ENCODE peak calls at places on chromosomes 6 and 20, in five cellular contexts. I is activated gamma-delta T cell; A is fibroblast of mammary gland; D is activated naive CD4-positive, alpha-beta T cell; G is GM06990. Y is an unnamed sample.

GRCh38 chr20:8601542-8601912 is 467.4 kb upstream of the PLCB4 start:
- DNase-seq in I (no peak), A (no peak), D (no peak), G (peak; percentile 52), Y (no peak)

GRCh38 chr6:42788671-42789070 is 6.8 kb downstream of the BICRAL start:
- DNase-seq in I (no peak), A (no peak), D (no peak), G (no peak), Y (no peak)

GRCh38 chr20:61575151-61575937 is 323.3 kb downstream of the CDH4 start:
- DNase-seq in I (no peak), A (no peak), D (no peak), G (no peak), Y (no peak)

GRCh38 chr6:28811873-28812272 is 111.9 kb downstream of the TRIM27 start:
- DNase-seq in I (no peak), A (peak; percentile 56), D (no peak), G (no peak), Y (no peak)

GRCh38 chr20:1415667-1416468 is 23.0 kb upstream of the FKBP1A start:
- DNase-seq in I (no peak), A (peak; percentile 99), D (no peak), G (no peak), Y (no peak)

GRCh38 chr6:55567558-55567957 is 11.4 kb downstream of the HMGCLL1 start:
- DNase-seq in I (no peak), A (no peak), D (no peak), G (no peak), Y (no peak)

GRCh38 chr6:77462359-77463307 is 658 bp downstream of the HTR1B start:
- DNase-seq in I (no peak), A (no peak), D (no peak), G (no peak), Y (no peak)

GRCh38 chr20:62794007-62794724 is 2.1 kb upstream of the MRGBP start:
- DNase-seq in I (peak; percentile 87), A (peak; percentile 92), D (peak; percentile 97), G (peak; percentile 98), Y (peak; percentile 50)

GRCh38 chr6:219641-220198 is 72.6 kb upstream of the DUSP22 start:
- DNase-seq in I (no peak), A (peak; percentile 63), D (no peak), G (peak; percentile 74), Y (no peak)

Y was measured in cerebellar nuclear complex.